ENCODE peak calls at places on chromosome 17, in four cellular contexts. K, W, H and F are unnamed samples.

GRCh38 chr17:2798679-2799078 is 2.4 kb downstream of the RAP1GAP2 start:
- DNase-seq in K (no peak), W (no peak), H (peak), F (no peak)

GRCh38 chr17:31374083-31374447 is 17.4 kb upstream of the RAB11FIP4 start:
- DNase-seq in K (no peak), W (no peak), H (no peak), F (no peak)

GRCh38 chr17:40548491-40548981 is 16.7 kb downstream of the CCR7 start:
- DNase-seq in K (no peak), W (no peak), H (no peak), F (no peak)

GRCh38 chr17:76018340-76018680 is 8.8 kb downstream of the EVPL start:
- DNase-seq in K (no peak), W (no peak), H (no peak), F (no peak)

GRCh38 chr17:14337596-14338079 is 36.8 kb downstream of the HS3ST3B1 start:
- DNase-seq in K (no peak), W (no peak), H (no peak), F (no peak)

GRCh38 chr17:13865650-13866049 is 203.7 kb upstream of the COX10 start:
- DNase-seq in K (no peak), W (no peak), H (no peak), F (no peak)

GRCh38 chr17:60128171-60128859 is 21.5 kb upstream of the CA4 start:
- DNase-seq in K (no peak), W (no peak), H (no peak), F (no peak)

GRCh38 chr17:61307905-61308886 is 91.4 kb upstream of the TBX2 start:
- DNase-seq in K (peak), W (no peak), H (no peak), F (no peak)

GRCh38 chr17:9890124-9890523 is 14.9 kb downstream of the RCVRN start:
- DNase-seq in K (peak), W (peak), H (peak), F (no peak)

GRCh38 chr17:601462-602303 is 113.0 kb downstream of the VPS53 start:
- DNase-seq in K (no peak), W (no peak), H (peak), F (peak)

GRCh38 chr17:4480929-4481898 is 17.5 kb upstream of the SPNS2 start:
- DNase-seq in K (no peak), W (no peak), H (no peak), F (no peak)

GRCh38 chr17:60151355-60151754 is 1.6 kb downstream of the CA4 start:
- DNase-seq in K (no peak), W (no peak), H (no peak), F (no peak)

GRCh38 chr17:75006653-75007052 is 5.8 kb upstream of the MRPL58 start:
- DNase-seq in K (peak), W (no peak), H (peak), F (no peak)
- TF ChIP-seq JUN in K (no peak), W (no peak), H (no peak), F (no peak)

GRCh38 chr17:50266384-50267073 is 7.7 kb upstream of the TMEM92 start:
- DNase-seq in K (peak), W (no peak), H (no peak), F (peak)
- TF ChIP-seq POLR2A in K (no peak), W (no peak), H (no peak), F (no peak)

DNA sequence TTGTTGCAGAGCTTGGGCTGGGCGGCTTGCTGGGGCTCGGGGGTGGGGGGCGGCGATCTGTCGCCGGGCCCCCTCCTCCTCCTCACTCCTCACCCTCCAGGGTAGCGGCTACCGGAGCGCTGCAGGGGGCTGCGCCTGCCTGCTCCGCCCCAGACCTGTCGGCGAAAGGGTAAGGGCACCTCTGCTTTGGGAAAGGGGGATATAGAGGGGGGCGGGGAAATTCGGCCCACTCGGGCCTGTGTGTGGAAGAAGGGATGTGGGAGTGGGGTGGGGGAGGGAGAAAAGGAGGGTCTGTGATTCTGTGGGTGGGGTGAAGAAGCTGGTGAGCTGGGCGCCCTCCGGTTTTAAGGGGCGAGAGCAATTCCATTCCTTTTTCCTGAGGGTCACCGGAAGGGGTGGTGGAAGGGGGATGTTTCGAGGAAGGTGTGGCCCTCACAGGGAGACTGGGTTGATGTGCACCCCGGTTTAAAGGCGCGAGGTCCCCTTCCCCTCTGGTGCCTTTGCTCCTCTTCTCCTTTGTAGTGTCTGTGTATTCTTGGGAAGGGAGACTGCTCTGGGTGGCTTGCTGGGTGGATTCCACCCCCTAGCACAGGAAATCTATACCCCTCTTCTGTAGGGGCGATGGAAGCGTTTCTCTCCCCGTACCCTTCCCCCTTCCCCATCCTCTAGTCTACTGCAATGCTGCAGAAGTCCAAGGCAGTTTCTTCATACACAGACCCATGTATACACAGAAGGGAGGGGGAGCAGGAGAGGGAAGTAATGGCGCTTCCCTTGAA is 881 bp downstream of the TAOK1 start:
- DNase-seq in K (peak), W (no peak), H (peak), F (peak)
- TF ChIP-seq JUN in K (no peak), W (no peak), H (no peak), F (no peak)

GRCh38 chr17:65885484-65885883 is 306.4 kb downstream of the CEP112 start:
- DNase-seq in K (no peak), W (no peak), H (no peak), F (no peak)
- TF ChIP-seq POLR2A in K (no peak), W (no peak), H (no peak), F (no peak)

GRCh38 chr17:42025191-42025579 is 5.3 kb downstream of the NKIRAS2 start:
- DNase-seq in K (no peak), W (no peak), H (no peak), F (no peak)

GRCh38 chr17:42027540-42027889 is 7.6 kb downstream of the NKIRAS2 start:
- DNase-seq in K (no peak), W (no peak), H (no peak), F (no peak)

GRCh38 chr17:42026821-42027539 is 7.1 kb downstream of the NKIRAS2 start:
- DNase-seq in K (no peak), W (no peak), H (no peak), F (no peak)

GRCh38 chr17:42028791-42029127 is 8.9 kb downstream of the NKIRAS2 start:
- DNase-seq in K (no peak), W (no peak), H (no peak), F (no peak)

DNA sequence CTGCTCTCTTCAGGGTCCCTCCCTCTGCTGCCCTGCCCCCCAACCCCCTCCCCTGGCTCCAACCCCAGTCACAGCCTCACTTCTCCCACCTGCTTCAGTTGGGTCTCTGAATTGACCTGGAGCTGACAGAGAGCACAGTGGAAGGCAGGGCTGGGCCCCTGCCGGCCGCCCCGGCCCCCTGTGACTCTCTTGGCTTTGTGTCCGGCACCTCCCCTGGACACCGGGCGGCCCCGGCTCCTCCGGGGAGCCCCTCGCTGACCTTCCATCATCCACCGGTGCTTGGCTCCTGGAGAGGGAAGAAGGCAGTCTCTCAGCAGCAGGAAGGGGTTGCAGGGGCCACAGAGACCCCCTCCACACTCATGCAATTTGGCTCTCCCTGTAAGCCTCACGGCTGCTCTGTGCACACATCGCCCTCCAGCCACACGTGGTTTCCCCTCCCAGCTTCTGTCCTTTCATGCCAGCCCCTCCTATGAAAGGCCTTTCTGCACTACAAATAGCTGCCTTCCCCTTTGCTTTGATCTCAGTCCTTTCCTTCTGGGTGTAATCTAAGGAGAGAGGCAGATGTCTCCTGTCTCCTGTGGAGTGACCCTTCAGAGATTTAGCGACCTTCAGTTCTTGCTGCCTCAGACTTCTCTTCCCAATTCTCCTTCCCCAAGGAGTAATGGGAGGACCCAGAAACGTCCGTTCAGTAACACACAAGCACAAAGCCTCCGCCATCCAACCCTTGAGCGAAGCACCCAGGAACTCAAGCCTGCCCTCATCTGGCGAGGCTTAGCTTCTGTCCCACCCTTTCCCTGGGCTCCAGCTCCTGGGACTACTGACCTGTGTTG is 8.3 kb downstream of the NKIRAS2 start:
- DNase-seq in K (peak), W (no peak), H (peak), F (no peak)
- TF ChIP-seq JUN in K (no peak), W (no peak), H (no peak), F (no peak)

GRCh38 chr17:50064253-50064991 is 8.5 kb downstream of the ITGA3 start:
- DNase-seq in K (peak), W (no peak), H (peak), F (peak)
- TF ChIP-seq POLR2A in K (no peak), W (no peak), H (no peak), F (no peak)

GRCh38 chr17:17897442-17897841 is 60.7 kb upstream of the SREBF1 start:
- DNase-seq in K (no peak), W (no peak), H (no peak), F (no peak)
- TF ChIP-seq JUN in K (no peak), W (no peak), H (no peak), F (no peak)

GRCh38 chr17:81037026-81037782 is 2.3 kb downstream of the BAIAP2 start:
- DNase-seq in K (no peak), W (no peak), H (no peak), F (no peak)
- TF ChIP-seq POLR2A in K (no peak), W (no peak), H (no peak), F (no peak)

GRCh38 chr17:56697190-56697589 is 103.7 kb downstream of the NOG start:
- DNase-seq in K (no peak), W (no peak), H (no peak), F (no peak)

GRCh38 chr17:56700919-56701420 is 107.5 kb downstream of the NOG start:
- DNase-seq in K (no peak), W (no peak), H (no peak), F (no peak)

GRCh38 chr17:56694825-56695224 is 101.3 kb downstream of the NOG start:
- DNase-seq in K (no peak), W (no peak), H (no peak), F (no peak)

DNA sequence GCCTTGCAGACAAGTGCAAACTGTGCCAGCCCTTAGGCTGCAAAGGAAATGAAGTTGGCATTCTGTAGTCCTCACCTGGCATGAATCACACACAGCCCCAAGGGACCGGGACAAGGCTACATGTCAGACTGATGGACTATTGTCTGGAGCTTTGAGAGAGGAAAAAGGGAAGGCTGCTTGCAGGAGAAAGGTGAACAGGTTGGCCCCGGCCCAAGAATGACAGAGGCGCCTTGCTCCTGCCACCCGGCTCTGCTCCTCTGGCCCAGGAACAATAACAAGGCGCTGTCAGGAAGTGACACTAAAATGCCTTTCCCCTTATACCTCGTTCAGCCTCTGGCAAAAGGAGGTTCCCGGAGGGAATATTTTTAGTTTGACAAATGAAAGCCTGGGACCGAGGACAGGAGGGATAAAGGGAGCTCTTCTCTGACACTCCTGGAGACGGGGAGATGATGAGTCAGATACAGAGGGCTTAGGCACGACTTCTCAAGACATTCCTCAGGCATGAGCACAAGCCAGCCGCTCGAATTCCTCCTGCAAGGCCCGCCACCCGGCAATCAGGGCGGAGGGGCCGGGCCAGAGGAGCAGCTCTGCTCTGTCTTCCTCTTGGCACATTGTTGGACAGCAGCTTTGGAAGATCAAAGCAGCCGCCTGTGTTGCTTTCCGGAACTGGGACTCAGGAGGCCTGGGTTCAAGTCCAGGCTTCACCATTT is 105.8 kb downstream of the NOG start:
- DNase-seq in K (peak), W (peak), H (no peak), F (peak)
- TF ChIP-seq JUN in K (peak), W (peak), H (no peak), F (peak)